ENCODE peak calls at places on chromosomes 5 and 9, in seven cellular contexts. C is HCT116, N is A549, G is HepG2, B is SK-N-SH, W is endothelial cell of umbilical vein, U is K562. F is an unnamed sample.

GRCh38 chr9:17004500-17004899 is 130.3 kb upstream of the CNTLN start:
- DNase-seq in W (no peak), N (no peak), C (no peak), B (no peak), U (no peak), G (no peak), F (no peak)

GRCh38 chr5:131324311-131324710 is 60.5 kb downstream of the CDC42SE2 start:
- DNase-seq in N (no peak), B (no peak), W (no peak), C (no peak), G (no peak), U (no peak), F (no peak)

GRCh38 chr5:120735076-120735475 is 271.0 kb downstream of the PRR16 start:
- DNase-seq in G (no peak), U (no peak), C (no peak), N (no peak), W (no peak), B (no peak), F (no peak)

GRCh38 chr9:137900584-137901310 is 23.2 kb downstream of the CACNA1B start:
- DNase-seq in C (no peak), G (no peak), U (no peak), N (no peak), B (no peak), W (no peak), F (no peak)

GRCh38 chr5:8456846-8457186 is 587.9 kb downstream of the MTRR start:
- DNase-seq in C (no peak), G (no peak), U (no peak), N (no peak), B (no peak), W (no peak), F (no peak)

GRCh38 chr5:92518318-92518913 is 1062.6 kb downstream of the NR2F1-AS1 start:
- DNase-seq in N (peak; percentile 12), U (peak; percentile 3), W (peak; percentile 50), G (peak; percentile 12), C (peak; percentile 16), B (peak; percentile 10), F (peak; percentile 31)

GRCh38 chr9:92749071-92749933 is 15.3 kb downstream of the BICD2 start:
- DNase-seq in G (no peak), U (no peak), C (no peak), B (peak; percentile 63), W (no peak), N (no peak), F (no peak)

GRCh38 chr5:42518595-42519067 is 95.4 kb downstream of the GHR start:
- DNase-seq in C (no peak), G (no peak), N (no peak), W (no peak), U (no peak), B (no peak), F (no peak)

GRCh38 chr5:56052735-56053134 is 58.0 kb upstream of the IL6ST start:
- DNase-seq in N (no peak), U (no peak), C (no peak), W (no peak), G (peak; percentile 49), B (no peak), F (no peak)

GRCh38 chr9:124821247-124821623 is 32.0 kb upstream of the WDR38 start:
- DNase-seq in C (no peak), W (no peak), B (no peak), G (no peak), N (no peak), U (no peak), F (no peak)

GRCh38 chr5:169001392-169001791 is 299.5 kb downstream of the SLIT3 start:
- DNase-seq in G (no peak), U (no peak), B (no peak), C (no peak), N (no peak), W (no peak), F (no peak)

GRCh38 chr5:1006656-1007071 is 1.9 kb upstream of the NKD2 start:
- DNase-seq in U (no peak), G (no peak), N (no peak), B (no peak), W (no peak), C (no peak), F (no peak)

GRCh38 chr5:79547982-79548381 is 34.0 kb upstream of the HOMER1 start:
- DNase-seq in C (no peak), U (no peak), B (no peak), N (no peak), G (no peak), W (no peak), F (no peak)

GRCh38 chr5:7680260-7680659 is 170.7 kb downstream of the CFAP90 start:
- DNase-seq in W (no peak), U (no peak), C (no peak), N (no peak), G (no peak), B (no peak), F (no peak)

GRCh38 chr5:134506054-134507039 is 19.1 kb upstream of the JADE2 start:
- DNase-seq in C (peak; percentile 66), W (no peak), N (peak; percentile 98), U (peak; percentile 36), G (peak; percentile 98), B (no peak), F (no peak)

GRCh38 chr5:117801583-117801982 is 1186.8 kb downstream of the DTWD2 start:
- DNase-seq in N (no peak), W (no peak), B (no peak), U (no peak), C (no peak), G (no peak), F (no peak)

GRCh38 chr5:167296056-167296455 is 995.4 kb upstream of the WWC1 start:
- DNase-seq in W (no peak), G (no peak), U (no peak), N (no peak), C (no peak), B (no peak), F (no peak)

GRCh38 chr5:137199966-137200365 is 299.2 kb downstream of the SPOCK1 start:
- DNase-seq in B (no peak), U (no peak), C (no peak), W (no peak), G (no peak), N (peak; percentile 20), F (no peak)

GRCh38 chr5:168607946-168608345 is 28.8 kb upstream of the PANK3 start:
- DNase-seq in W (no peak), G (no peak), N (no peak), C (no peak), U (no peak), B (no peak), F (no peak)

DNA sequence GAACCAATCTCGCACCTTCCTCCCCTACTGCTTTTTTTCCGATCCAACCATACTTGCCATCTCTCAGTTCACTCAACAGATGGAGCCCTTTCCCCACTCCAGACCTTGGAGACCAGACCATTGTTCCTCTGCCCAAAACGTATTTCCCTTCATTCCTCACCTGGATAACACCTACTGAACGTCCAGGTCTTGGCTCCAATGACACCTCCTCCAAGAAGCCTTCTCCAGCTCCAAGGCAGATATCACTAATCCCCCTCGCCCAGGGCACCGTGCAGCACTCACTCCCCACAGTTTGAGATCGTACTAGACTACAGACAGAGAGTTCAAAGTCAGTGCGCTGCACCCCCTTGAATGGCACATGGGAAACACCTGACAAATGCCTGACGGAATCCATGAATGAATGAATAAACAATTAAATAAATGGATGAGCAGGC is 47.1 kb upstream of the AKNA start:
- DNase-seq in U (peak; percentile 59), C (peak; percentile 35), N (peak; percentile 47), B (peak; percentile 64), W (peak; percentile 23), G (peak; percentile 33), F (peak; percentile 55)
- TF ChIP-seq CTCF in U (peak; percentile 64), C (peak; percentile 70), N (peak; percentile 66), B (peak; percentile 71), W (peak; percentile 46), G (peak; percentile 89), F (peak; percentile 61)

GRCh38 chr5:127332250-127332649 is 41.7 kb downstream of the MEGF10 start:
- DNase-seq in N (no peak), W (no peak), C (no peak), U (no peak), G (no peak), B (no peak), F (no peak)

GRCh38 chr5:127333463-127333862 is 42.9 kb downstream of the MEGF10 start:
- DNase-seq in U (no peak), W (no peak), G (no peak), B (no peak), C (no peak), N (no peak), F (no peak)

GRCh38 chr5:127335381-127335780 is 44.8 kb downstream of the MEGF10 start:
- DNase-seq in B (no peak), W (no peak), C (no peak), U (no peak), G (no peak), N (no peak), F (no peak)

GRCh38 chr5:127326438-127326837 is 35.8 kb downstream of the MEGF10 start:
- DNase-seq in G (no peak), W (no peak), U (no peak), C (no peak), N (peak; percentile 4), B (no peak), F (no peak)

DNA sequence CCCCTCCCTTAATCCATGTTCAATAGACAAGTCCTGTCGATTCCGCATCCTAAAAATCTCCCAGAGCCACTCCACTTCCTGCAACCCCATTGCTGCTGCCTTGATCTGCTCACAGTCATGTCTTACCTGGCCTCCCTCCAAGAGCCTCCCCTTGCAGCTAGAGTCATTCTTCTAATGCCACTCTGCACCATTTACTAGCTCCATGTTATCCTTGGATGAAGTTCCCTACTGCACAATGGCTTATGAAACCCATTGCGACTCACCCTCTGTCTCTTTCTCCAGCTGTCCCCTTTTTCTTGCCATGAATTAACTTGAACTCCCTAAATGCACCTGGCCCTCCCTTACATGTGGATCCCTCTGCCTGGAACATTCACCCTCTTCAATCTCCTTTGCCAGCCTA is 39.5 kb downstream of the MEGF10 start:
- DNase-seq in U (no peak), N (no peak), G (no peak), C (no peak), B (no peak), W (no peak), F (no peak)
- TF ChIP-seq MAX in U (no peak), N (no peak), G (no peak), C (no peak), B (no peak), W (no peak), F (no peak)

GRCh38 chr9:87148391-87149237 is 201.3 kb upstream of the GAS1 start:
- DNase-seq in C (no peak), G (no peak), B (peak; percentile 81), W (peak; percentile 69), U (peak; percentile 35), N (peak; percentile 19), F (peak; percentile 32)

GRCh38 chr9:87152206-87152605 is 204.9 kb upstream of the GAS1 start:
- DNase-seq in N (no peak), C (no peak), B (no peak), W (no peak), U (no peak), G (no peak), F (no peak)

GRCh38 chr9:87149794-87150193 is 202.5 kb upstream of the GAS1 start:
- DNase-seq in U (no peak), G (no peak), N (no peak), B (no peak), C (no peak), W (no peak), F (no peak)

GRCh38 chr9:87147803-87148202 is 200.5 kb upstream of the GAS1 start:
- DNase-seq in C (no peak), W (peak; percentile 1), B (no peak), U (no peak), G (no peak), N (no peak), F (no peak)
- H3K4me3 ChIP-seq in C (no peak overlapping the region), W (no peak overlapping the region), B (peak overlapping the region; percentile 22), U (peak overlapping the region; percentile 17), G (no peak overlapping the region), N (no peak overlapping the region), F (no peak overlapping the region)

GRCh38 chr5:161851691-161852299 is 3.9 kb downstream of the GABRA1 start:
- DNase-seq in U (no peak), W (no peak), C (no peak), G (no peak), B (peak; percentile 3), N (peak; percentile 7), F (peak; percentile 11)
- TF ChIP-seq CTCF in U (no peak), W (no peak), C (peak; percentile 43), G (no peak), B (peak; percentile 59), N (peak; percentile 41), F (no peak)